ENCODE peak calls at places on chromosomes 3 and 15, in four cellular contexts. F is neuronal stem cell, K is H9, A is H1. D is an unnamed sample.

GRCh38 chr3:144221771-144222170 is 250.1 kb downstream of the DIPK2A start:
- DNase-seq in F (no peak), K (peak), A (no peak), D (no peak)

GRCh38 chr3:150519026-150519425 is 27.3 kb downstream of the SERP1 start:
- DNase-seq in F (no peak), K (no peak), A (no peak), D (no peak)

GRCh38 chr3:12661926-12662592 is 1.9 kb downstream of the RAF1 start:
- DNase-seq in F (no peak), K (no peak), A (no peak), D (no peak)

GRCh38 chr15:63045438-63046278 is 3.1 kb downstream of the TPM1 start:
- DNase-seq in F (no peak), K (no peak), A (no peak), D (peak)

GRCh38 chr3:40243056-40243455 is 66.5 kb upstream of the EIF1B start:
- DNase-seq in F (no peak), K (no peak), A (no peak), D (no peak)

GRCh38 chr15:92930776-92931175 is 30.7 kb downstream of the CHD2 start:
- DNase-seq in F (no peak), K (no peak), A (no peak), D (peak)

GRCh38 chr15:87227846-87228245 is 1028.7 kb downstream of the NTRK3 start:
- DNase-seq in F (no peak), K (no peak), A (no peak), D (peak)

GRCh38 chr3:119628816-119629445 is 31.2 kb downstream of the PLA1A start:
- DNase-seq in F (no peak), K (no peak), A (no peak), D (no peak)

GRCh38 chr3:48157950-48158376 is 30.3 kb downstream of the CDC25A start:
- DNase-seq in F (peak), K (peak), A (peak), D (peak)

GRCh38 chr3:22492342-22492741 is 710.8 kb upstream of the UBE2E2 start:
- DNase-seq in F (no peak), K (no peak), A (no peak), D (no peak)

GRCh38 chr15:87167055-87167454 is 1087.4 kb downstream of the AGBL1 start:
- DNase-seq in F (no peak), K (no peak), A (no peak), D (peak)

GRCh38 chr3:131526801-131527347 is 24.1 kb upstream of the MRPL3 start:
- DNase-seq in F (peak), K (peak), A (no peak), D (peak)

GRCh38 chr3:4419920-4420319 is 47.1 kb downstream of the SUMF1 start:
- DNase-seq in F (no peak), K (no peak), A (no peak), D (no peak)

GRCh38 chr3:165854696-165855095 is 17.5 kb upstream of the BCHE start:
- DNase-seq in F (no peak), K (no peak), A (no peak), D (peak)

GRCh38 chr3:128969993-128970740 is 23.7 kb downstream of the CFAP92 start:
- DNase-seq in F (peak), K (peak), A (no peak), D (peak)

GRCh38 chr15:41047474-41047873 is 68.6 kb downstream of the INO80 start:
- DNase-seq in F (no peak), K (no peak), A (no peak), D (no peak)
- H2BK15ac ChIP-seq in F (no peak), K (no peak), A (no peak), D (no peak)

GRCh38 chr3:64685331-64685799 is 2.4 kb downstream of the ADAMTS9 start:
- DNase-seq in F (no peak), K (no peak), A (no peak), D (peak)
- H2BK12ac ChIP-seq in F (no peak), K (no peak), A (no peak), D (peak)

DNA sequence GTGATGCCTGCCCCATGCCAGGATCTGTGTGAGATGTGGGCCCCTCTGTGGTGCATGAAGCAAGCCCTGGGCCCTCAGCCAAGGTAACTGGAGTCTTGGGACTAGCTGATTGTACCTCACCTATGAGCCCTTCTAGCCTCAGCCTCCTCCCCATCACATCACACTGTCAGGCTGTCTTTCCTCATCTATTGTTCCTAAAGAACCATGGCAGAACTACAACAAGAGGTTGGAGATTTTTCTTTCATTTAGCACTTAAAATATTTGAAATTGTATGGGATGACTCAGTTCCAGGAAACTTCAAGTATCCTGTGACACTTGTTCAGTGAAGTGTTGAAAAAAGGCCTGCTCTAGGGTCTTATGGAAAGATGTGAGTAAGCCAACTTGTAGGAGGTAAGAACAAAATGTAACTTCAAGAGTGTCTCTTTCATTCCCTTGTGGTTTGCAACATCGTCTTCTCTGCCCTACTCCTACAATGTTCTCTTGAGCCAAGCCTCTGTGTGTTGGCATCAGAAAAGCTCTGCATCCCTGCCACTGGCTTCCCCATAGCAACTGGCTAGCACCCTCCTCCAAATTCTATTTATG is 58.7 kb upstream of the TIPARP start:
- DNase-seq in F (no peak), K (no peak), A (no peak), D (peak)
- H2BK15ac ChIP-seq in F (no peak), K (no peak), A (no peak), D (peak)

DNA sequence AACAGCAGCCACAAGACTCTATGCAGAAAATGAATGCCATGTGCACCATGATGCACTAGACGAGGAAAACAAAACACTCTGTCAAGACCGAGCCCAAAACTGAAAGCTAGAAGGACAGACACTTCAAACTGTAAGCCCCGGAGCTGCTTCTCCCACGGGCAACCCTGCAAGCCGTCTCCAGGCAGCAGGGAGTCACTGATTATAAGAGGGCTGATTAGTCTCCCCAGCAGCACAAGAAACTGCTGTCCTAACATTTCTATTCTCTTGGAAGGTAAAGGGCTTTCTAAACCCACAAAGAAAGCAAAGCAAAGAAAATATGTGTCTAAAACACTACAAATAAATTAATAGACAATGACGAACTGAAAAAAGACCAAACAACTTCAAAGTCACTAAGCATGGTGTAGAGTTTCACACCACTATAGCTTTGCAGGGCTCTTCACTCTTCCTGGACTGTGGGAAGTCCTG is 15.5 kb downstream of the TBC1D2B start:
- DNase-seq in F (no peak), K (no peak), A (no peak), D (peak)
- H2BK12ac ChIP-seq in F (no peak), K (no peak), A (no peak), D (no peak)

GRCh38 chr15:78063966-78064365 is 13.5 kb downstream of the TBC1D2B start:
- DNase-seq in F (no peak), K (no peak), A (no peak), D (no peak)

GRCh38 chr15:78065284-78065872 is 12.1 kb downstream of the TBC1D2B start:
- DNase-seq in F (no peak), K (no peak), A (no peak), D (peak)

GRCh38 chr15:78064544-78064943 is 13.0 kb downstream of the TBC1D2B start:
- DNase-seq in F (no peak), K (no peak), A (no peak), D (peak)

GRCh38 chr15:78067328-78068241 is 9.9 kb downstream of the TBC1D2B start:
- DNase-seq in F (no peak), K (no peak), A (no peak), D (peak)

GRCh38 chr15:78065973-78066946 is 11.3 kb downstream of the TBC1D2B start:
- DNase-seq in F (no peak), K (no peak), A (no peak), D (peak)
- H2BK15ac ChIP-seq in F (no peak), K (no peak), A (no peak), D (peak)

GRCh38 chr15:38549222-38549621 is 15.4 kb downstream of the RASGRP1 start:
- DNase-seq in F (no peak), K (no peak), A (no peak), D (no peak)

GRCh38 chr15:38554354-38554753 is 10.3 kb downstream of the RASGRP1 start:
- DNase-seq in F (no peak), K (no peak), A (no peak), D (peak)

GRCh38 chr15:38551720-38552627 is 12.6 kb downstream of the RASGRP1 start:
- DNase-seq in F (no peak), K (no peak), A (no peak), D (no peak)

GRCh38 chr15:38555686-38556334 is 8.8 kb downstream of the RASGRP1 start:
- DNase-seq in F (no peak), K (no peak), A (no peak), D (peak)

GRCh38 chr15:38553071-38553470 is 11.5 kb downstream of the RASGRP1 start:
- DNase-seq in F (no peak), K (no peak), A (no peak), D (no peak)
- H2BK12ac ChIP-seq in F (no peak), K (no peak), A (no peak), D (no peak)

D was measured in mesenchymal stem cell.